ENCODE peak calls at places on chromosomes 16 and 17, in eight cellular contexts. D, Z, I, K, H, Q, O and B are unnamed samples.

GRCh38 chr17:67754001-67754400 is 36.3 kb downstream of the NOL11 start:
- DNase-seq in H (peak; percentile 52), O (no peak), Z (no peak), D (no peak), I (no peak), K (no peak), Q (no peak), B (no peak)

GRCh38 chr16:29664133-29664912 is 1.3 kb downstream of the SPN start:
- DNase-seq in H (no peak), O (no peak), K (no peak), Z (no peak), D (peak; percentile 23), Q (no peak), I (peak; percentile 18), B (peak; percentile 74)

GRCh38 chr17:60095381-60095780 is 16.7 kb upstream of the HEATR6 start:
- DNase-seq in Z (no peak), H (no peak), D (no peak), O (no peak), Q (no peak), K (no peak), I (no peak), B (no peak)

GRCh38 chr17:15478845-15479244 is 11.4 kb upstream of the CDRT4 start:
- DNase-seq in D (no peak), Z (no peak), H (no peak), K (no peak), O (no peak), I (no peak), Q (peak; percentile 42), B (no peak)

GRCh38 chr16:64983983-64984382 is 137.9 kb downstream of the CDH11 start:
- DNase-seq in K (peak; percentile 79), Q (peak; percentile 87), I (no peak), O (no peak), D (peak; percentile 8), Z (peak; percentile 92), H (no peak), B (no peak)

GRCh38 chr17:30158896-30159625 is 42.4 kb downstream of the NSRP1 start:
- DNase-seq in Q (no peak), Z (no peak), O (no peak), I (no peak), D (no peak), K (no peak), H (no peak), B (no peak)

GRCh38 chr17:7084058-7084457 is 4.0 kb upstream of the CLEC10A start:
- DNase-seq in Z (peak; percentile 16), D (no peak), O (no peak), K (no peak), I (no peak), H (peak; percentile 2), Q (no peak), B (no peak)

GRCh38 chr17:42210046-42210445 is 15.8 kb upstream of the GHDC start:
- DNase-seq in Q (no peak), O (no peak), K (no peak), H (no peak), I (no peak), Z (peak; percentile 56), D (no peak), B (no peak)

GRCh38 chr17:40268141-40268712 is 19.5 kb upstream of the CDC6 start:
- DNase-seq in H (no peak), D (no peak), Z (no peak), O (no peak), Q (no peak), I (no peak), K (no peak), B (no peak)

GRCh38 chr16:4936991-4937781 is at the start of gene PPL:
- DNase-seq in O (no peak), I (no peak), Q (peak; percentile 93), Z (no peak), H (no peak), D (no peak), K (no peak), B (peak; percentile 96)

GRCh38 chr17:42853004-42853403 is 2.0 kb downstream of the AOC3 start:
- DNase-seq in Z (no peak), K (no peak), I (no peak), O (no peak), D (no peak), H (no peak), Q (no peak), B (peak; percentile 40)

GRCh38 chr17:45429338-45430005 is 3.2 kb downstream of the ARHGAP27 start:
- DNase-seq in Z (no peak), H (peak; percentile 75), O (no peak), K (no peak), Q (peak; percentile 60), I (no peak), D (no peak), B (peak; percentile 65)

GRCh38 chr17:81518113-81518784 is 5.7 kb upstream of the ACTG1 start:
- DNase-seq in K (no peak), Q (peak; percentile 55), Z (no peak), I (no peak), H (no peak), O (no peak), D (no peak), B (no peak)

GRCh38 chr16:11136600-11136999 is 119.4 kb downstream of the SOCS1 start:
- DNase-seq in K (no peak), Z (peak; percentile 34), Q (no peak), H (no peak), I (no peak), O (no peak), D (no peak), B (no peak)